ENCODE peak calls at places on chromosomes 16 and 17, in ten cellular contexts. K, N, H, B, Z, Y, T, F, G and S are unnamed samples.

GRCh38 chr17:60743812-60744211 is 66.2 kb downstream of the BCAS3 start:
- DNase-seq in B (no peak), K (no peak), N (no peak), Z (no peak), Y (peak), F (no peak), H (no peak), T (peak), G (no peak), S (peak)

GRCh38 chr17:80892019-80892855 is 99.4 kb upstream of the CHMP6 start:
- DNase-seq in H (peak), Y (peak), N (peak), K (peak), Z (peak), T (peak), F (no peak), G (no peak), B (peak), S (peak)

GRCh38 chr17:21013983-21014382 is 28.8 kb downstream of the USP22 start:
- DNase-seq in N (no peak), F (no peak), H (no peak), Z (no peak), B (no peak), T (peak), Y (no peak), G (no peak), K (no peak), S (no peak)

GRCh38 chr16:8727084-8727590 is 52.7 kb downstream of the ABAT start:
- DNase-seq in H (no peak), F (no peak), Y (no peak), Z (no peak), T (no peak), K (no peak), N (no peak), G (no peak), B (no peak), S (no peak)

GRCh38 chr17:2395258-2396170 is 5.3 kb downstream of the MNT start:
- DNase-seq in K (peak), B (no peak), H (no peak), T (no peak), G (no peak), Y (no peak), N (no peak), Z (no peak), F (peak), S (no peak)

GRCh38 chr17:78329263-78330059 is 30.4 kb downstream of the SOCS3 start:
- DNase-seq in K (no peak), T (no peak), Z (peak), G (no peak), N (no peak), B (no peak), Y (no peak), F (no peak), H (no peak), S (peak)

GRCh38 chr17:45052052-45052772 is 780 bp upstream of the DCAKD start:
- DNase-seq in T (peak), K (peak), G (peak), N (peak), H (peak), Z (peak), B (peak), F (peak), Y (no peak), S (no peak)

GRCh38 chr17:17929655-17930380 is 42.4 kb downstream of the TOM1L2 start:
- DNase-seq in B (no peak), Y (no peak), G (no peak), H (no peak), F (no peak), K (no peak), T (no peak), N (no peak), Z (no peak), S (no peak)

GRCh38 chr17:38415250-38416194 is 12.7 kb upstream of the ARHGAP23 start:
- DNase-seq in T (peak), Z (no peak), K (no peak), G (no peak), F (peak), B (peak), Y (no peak), H (no peak), N (no peak), S (peak)

GRCh38 chr16:72210571-72210970 is 38.6 kb upstream of the PMFBP1 start:
- DNase-seq in K (no peak), F (no peak), Z (no peak), H (no peak), Y (no peak), G (no peak), B (peak), T (no peak), N (no peak), S (no peak)

GRCh38 chr16:82639666-82640336 is 13.0 kb downstream of the CDH13 start:
- DNase-seq in H (peak), Y (no peak), T (peak), G (peak), Z (peak), F (peak), N (peak), B (no peak), K (peak), S (peak)

GRCh38 chr17:59001158-59001814 is 105.4 kb downstream of the TRIM37 start:
- DNase-seq in N (peak), G (peak), Z (peak), K (peak), T (peak), B (no peak), Y (no peak), F (no peak), H (peak), S (no peak)

GRCh38 chr17:29590979-29591736 is 1.7 kb upstream of the GIT1 start:
- DNase-seq in Y (no peak), F (peak), B (peak), G (no peak), K (peak), T (peak), H (peak), Z (no peak), N (no peak), S (peak)

GRCh38 chr17:51060396-51060795 is 60.3 kb downstream of the SPAG9 start:
- DNase-seq in K (no peak), B (no peak), Y (no peak), N (no peak), G (no peak), T (no peak), H (no peak), F (peak), Z (no peak), S (no peak)